ENCODE peak calls at places on chromosomes 5 and 9, in ten cellular contexts. H is NCI-H1436; L is esophagus squamous epithelium; G is hepatocyte; S is Jurkat, Clone E6-1; K is WTC11; U is naive thymus-derived CD8-positive, alpha-beta T cell; D is GM04504; C is stimulated activated naive CD4-positive, alpha-beta T cell; M is HEK293T. V is an unnamed sample.
A peak's percentile ranks its signal among the peaks of the same experiment; 100 is the strongest.

GRCh38 chr5:113053614-113054013 is 77.0 kb downstream of the DCP2 start:
- DNase-seq in S (no peak), K (no peak), M (no peak), G (peak; percentile 64), C (no peak), U (no peak), L (no peak), H (no peak), D (no peak), V (no peak)

GRCh38 chr5:54539001-54539400 is 21.4 kb downstream of the SNX18 start:
- DNase-seq in H (no peak), D (no peak), C (no peak), L (no peak), M (no peak), U (no peak), G (no peak), S (no peak), K (no peak), V (no peak)

GRCh38 chr5:83911367-83911919 is 190.8 kb upstream of the HAPLN1 start:
- DNase-seq in D (no peak), S (no peak), U (no peak), K (no peak), H (no peak), G (no peak), C (no peak), M (no peak), L (no peak), V (no peak)

GRCh38 chr9:121577201-121577600 is 74.2 kb upstream of the DAB2IP start:
- DNase-seq in K (no peak), U (no peak), D (no peak), H (no peak), G (no peak), S (no peak), C (no peak), L (no peak), M (no peak), V (no peak)

GRCh38 chr9:109244179-109245132 is 76.4 kb downstream of the EPB41L4B start:
- DNase-seq in M (peak; percentile 79), L (no peak), C (peak; percentile 44), H (peak; percentile 72), G (peak; percentile 85), D (no peak), K (peak; percentile 88), S (peak; percentile 66), U (peak; percentile 52), V (peak; percentile 83)

GRCh38 chr5:135443329-135443960 is 3.7 kb downstream of the DCANP1 start:
- DNase-seq in C (no peak), H (no peak), M (no peak), K (no peak), D (no peak), L (no peak), S (no peak), G (no peak), U (no peak), V (no peak)

GRCh38 chr9:95816716-95817115 is 58.8 kb upstream of the ERCC6L2 start:
- DNase-seq in D (no peak), S (no peak), C (no peak), U (no peak), M (no peak), G (no peak), K (no peak), H (no peak), L (no peak), V (no peak)

GRCh38 chr5:157535042-157535865 is 40.3 kb downstream of the ADAM19 start:
- DNase-seq in S (no peak), D (no peak), C (no peak), U (no peak), K (no peak), M (no peak), G (no peak), H (no peak), L (peak; percentile 5), V (peak; percentile 18)

GRCh38 chr5:74938250-74938649 is 72.1 kb upstream of the FAM169A start:
- DNase-seq in M (no peak), C (no peak), L (no peak), K (no peak), D (no peak), H (no peak), G (no peak), S (peak; percentile 40), U (no peak), V (no peak)

GRCh38 chr9:113261917-113262671 is 13.3 kb downstream of the CDC26 start:
- DNase-seq in G (no peak), L (no peak), H (no peak), S (no peak), K (no peak), M (no peak), C (no peak), U (no peak), D (no peak), V (no peak)

GRCh38 chr5:174344335-174344734 is 298.8 kb downstream of the NSG2 start:
- DNase-seq in C (no peak), G (no peak), D (no peak), L (no peak), H (no peak), K (no peak), S (no peak), M (no peak), U (no peak), V (no peak)

GRCh38 chr9:102507044-102507687 is 488.0 kb upstream of the CYLC2 start:
- DNase-seq in C (no peak), G (no peak), S (no peak), H (no peak), L (no peak), M (no peak), D (no peak), U (no peak), K (no peak), V (no peak)

GRCh38 chr5:76561959-76562358 is 61.2 kb downstream of the F2RL2 start:
- DNase-seq in L (no peak), K (no peak), C (no peak), M (no peak), G (no peak), H (no peak), S (no peak), D (no peak), U (no peak), V (no peak)

GRCh38 chr9:123121457-123121856 is 88.0 kb downstream of the GPR21 start:
- DNase-seq in D (no peak), S (no peak), H (no peak), K (no peak), U (no peak), C (no peak), M (no peak), G (no peak), L (no peak), V (no peak)

GRCh38 chr5:124633209-124633608 is 113.2 kb downstream of the ZNF608 start:
- DNase-seq in U (no peak), S (no peak), H (no peak), K (no peak), M (no peak), D (no peak), C (no peak), G (no peak), L (no peak), V (no peak)

GRCh38 chr5:160198148-160198545 is 31.2 kb upstream of the FABP6 start:
- DNase-seq in S (no peak), L (no peak), U (no peak), K (no peak), C (no peak), D (no peak), M (no peak), G (no peak), H (no peak), V (no peak)

GRCh38 chr5:150559701-150560100 is 51.8 kb downstream of the NDST1 start:
- DNase-seq in K (no peak), D (peak; percentile 17), S (no peak), G (no peak), M (no peak), C (no peak), H (no peak), L (no peak), U (no peak), V (no peak)

GRCh38 chr5:180213657-180214207 is 4.7 kb upstream of the RASGEF1C start:
- DNase-seq in L (no peak), G (no peak), K (no peak), H (no peak), D (no peak), S (no peak), M (no peak), U (no peak), C (no peak), V (no peak)

GRCh38 chr5:132074091-132074771 is 642 bp downstream of the CSF2 start:
- DNase-seq in C (no peak), D (no peak), U (no peak), H (no peak), S (no peak), L (no peak), G (no peak), K (no peak), M (no peak), V (no peak)

GRCh38 chr5:146541956-146542849 is 26.2 kb upstream of the GPR151 start:
- DNase-seq in G (peak; percentile 83), M (peak; percentile 73), L (no peak), K (peak; percentile 86), S (peak; percentile 37), D (no peak), U (peak; percentile 59), H (peak; percentile 59), C (peak; percentile 36), V (peak; percentile 52)

GRCh38 chr5:138448481-138449398 is 9.9 kb downstream of the REEP2 start:
- DNase-seq in M (no peak), K (peak; percentile 12), G (no peak), D (peak; percentile 41), U (no peak), L (no peak), C (no peak), H (no peak), S (no peak), V (no peak)

GRCh38 chr5:140734354-140734753 is 34.1 kb downstream of the ZMAT2 start:
- DNase-seq in D (no peak), S (no peak), L (no peak), G (peak; percentile 37), M (peak; percentile 20), C (no peak), U (no peak), H (no peak), K (no peak), V (no peak)

GRCh38 chr5:137376127-137376526 is 123.0 kb downstream of the SPOCK1 start:
- DNase-seq in C (no peak), M (no peak), G (no peak), D (no peak), S (no peak), K (peak; percentile 24), H (peak; percentile 95), L (no peak), U (no peak), V (no peak)

GRCh38 chr5:126030698-126031097 is 392.5 kb upstream of the GRAMD2B start:
- DNase-seq in K (no peak), H (no peak), M (no peak), L (no peak), C (no peak), U (no peak), G (no peak), D (no peak), S (no peak), V (no peak)

GRCh38 chr9:133368249-133368881 is 7.5 kb downstream of the SURF4 start:
- DNase-seq in M (no peak), L (no peak), S (no peak), G (peak; percentile 56), U (no peak), K (no peak), C (no peak), H (no peak), D (no peak), V (no peak)

GRCh38 chr5:78549043-78549442 is 99.5 kb downstream of the LHFPL2 start:
- DNase-seq in U (no peak), K (no peak), C (no peak), H (no peak), M (no peak), D (no peak), G (no peak), S (no peak), L (no peak), V (no peak)

GRCh38 chr5:116754556-116754955 is 179.9 kb upstream of the SEMA6A start:
- DNase-seq in D (no peak), G (no peak), U (no peak), K (no peak), H (no peak), C (no peak), M (no peak), S (no peak), L (no peak), V (no peak)

GRCh38 chr5:146704949-146705665 is 173.4 kb downstream of the PPP2R2B start:
- DNase-seq in M (no peak), U (no peak), C (no peak), S (no peak), H (no peak), L (no peak), K (no peak), G (no peak), D (no peak), V (no peak)